ENCODE peak calls at places on chromosomes 2 and 18, in ten cellular contexts. C is adrenal gland, E is cardiac muscle cell, Z is hepatocyte, S is fibroblast of lung, R is tibial artery, X is body of pancreas, Q is colonic mucosa, B is stomach, H is tibial nerve. F is an unnamed sample.

GRCh38 chr18:35179906-35180305 is 60.9 kb upstream of the ZNF397 start:
- DNase-seq in C (no peak), E (no peak), Z (no peak), S (no peak), R (no peak), X (no peak), Q (no peak), B (no peak), H (no peak), F (no peak)

GRCh38 chr2:10834300-10834699 is 21.7 kb upstream of the PDIA6 start:
- DNase-seq in C (no peak), E (no peak), Z (no peak), S (no peak), R (no peak), X (no peak), Q (no peak), B (no peak), H (no peak), F (no peak)

GRCh38 chr2:26979761-26980160 is 9.3 kb downstream of the MAPRE3 start:
- DNase-seq in C (no peak), E (no peak), Z (no peak), S (no peak), R (no peak), X (peak; percentile 40), Q (no peak), B (no peak), H (no peak), F (no peak)

GRCh38 chr18:55048892-55049291 is 89.6 kb upstream of the CCDC68 start:
- DNase-seq in C (no peak), E (no peak), Z (no peak), S (peak; percentile 68), R (no peak), X (no peak), Q (no peak), B (no peak), H (no peak), F (no peak)

GRCh38 chr2:69138793-69139510 is 126.0 kb downstream of the ANTXR1 start:
- DNase-seq in C (peak; percentile 84), E (no peak), Z (peak; percentile 27), S (peak; percentile 83), R (peak; percentile 81), X (peak; percentile 4), Q (peak; percentile 65), B (no peak), H (no peak), F (peak; percentile 39)

GRCh38 chr2:104889261-104890091 is 35.6 kb downstream of the POU3F3 start:
- DNase-seq in C (no peak), E (no peak), Z (no peak), S (no peak), R (no peak), X (peak; percentile 7), Q (peak; percentile 88), B (no peak), H (no peak), F (no peak)

GRCh38 chr2:54836477-54836876 is 113.0 kb downstream of the EML6 start:
- DNase-seq in C (no peak), E (no peak), Z (no peak), S (no peak), R (no peak), X (no peak), Q (no peak), B (no peak), H (no peak), F (no peak)

GRCh38 chr2:133841905-133842304 is 273.6 kb upstream of the NCKAP5 start:
- DNase-seq in C (peak; percentile 35), E (no peak), Z (no peak), S (peak; percentile 76), R (no peak), X (peak; percentile 15), Q (no peak), B (no peak), H (no peak), F (peak; percentile 78)

GRCh38 chr2:241814571-241815476 is 5.8 kb downstream of the NEU4 start:
- DNase-seq in C (no peak), E (no peak), Z (no peak), S (no peak), R (peak; percentile 58), X (no peak), Q (no peak), B (no peak), H (peak; percentile 9), F (no peak)

GRCh38 chr18:49859006-49859359 is 45.6 kb upstream of the ACAA2 start:
- DNase-seq in C (no peak), E (no peak), Z (no peak), S (no peak), R (no peak), X (no peak), Q (peak; percentile 83), B (peak; percentile 78), H (no peak), F (no peak)

GRCh38 chr2:16958266-16958665 is 292.6 kb upstream of the CYRIA start:
- DNase-seq in C (no peak), E (no peak), Z (no peak), S (no peak), R (no peak), X (no peak), Q (no peak), B (no peak), H (no peak), F (no peak)

GRCh38 chr2:207054521-207054920 is 111.2 kb downstream of the KLF7 start:
- DNase-seq in C (no peak), E (no peak), Z (no peak), S (no peak), R (no peak), X (no peak), Q (no peak), B (no peak), H (no peak), F (no peak)

GRCh38 chr2:197102202-197102601 is 175.7 kb upstream of the PGAP1 start:
- DNase-seq in C (no peak), E (no peak), Z (no peak), S (no peak), R (no peak), X (no peak), Q (no peak), B (no peak), H (no peak), F (no peak)

GRCh38 chr2:525021-525420 is 152.2 kb downstream of the TMEM18 start:
- DNase-seq in C (no peak), E (no peak), Z (no peak), S (no peak), R (no peak), X (no peak), Q (no peak), B (no peak), H (no peak), F (no peak)

GRCh38 chr2:240235149-240235803 is 94.8 kb upstream of the OTOS start:
- DNase-seq in C (peak; percentile 23), E (no peak), Z (no peak), S (no peak), R (peak; percentile 66), X (no peak), Q (peak; percentile 14), B (no peak), H (no peak), F (no peak)

GRCh38 chr2:169933124-169933711 is 106.0 kb downstream of the UBR3 start:
- DNase-seq in C (no peak), E (peak; percentile 15), Z (peak; percentile 38), S (peak; percentile 62), R (no peak), X (no peak), Q (no peak), B (no peak), H (no peak), F (no peak)
- TF ChIP-seq CTCF in C (peak; percentile 76), E (peak; percentile 63), Z (peak; percentile 61), S (peak; percentile 57), R (peak; percentile 67), X (no peak), Q (peak; percentile 29), B (no peak), H (peak; percentile 50), F (peak; percentile 64)

GRCh38 chr2:74549685-74549971 is 4.1 kb downstream of the LOXL3 start:
- DNase-seq in C (no peak), E (no peak), Z (no peak), S (no peak), R (no peak), X (no peak), Q (no peak), B (no peak), H (no peak), F (no peak)
- H3K4me3 ChIP-seq in C (no peak overlapping the region), E (peak overlapping the region; percentile 44), Z (no peak overlapping the region), S (peak overlapping the region; percentile 61), R (peak overlapping the region; percentile 52), X (no peak overlapping the region), Q (peak overlapping the region; percentile 50), B (peak overlapping the region; percentile 63), H (peak overlapping the region; percentile 64), F (peak overlapping the region; percentile 42)

GRCh38 chr2:48343571-48344440 is 186.1 kb upstream of the STON1 start:
- DNase-seq in C (no peak), E (no peak), Z (peak; percentile 15), S (peak; percentile 88), R (no peak), X (no peak), Q (no peak), B (no peak), H (no peak), F (peak; percentile 33)

GRCh38 chr2:48344441-48344756 is 185.6 kb upstream of the STON1 start:
- DNase-seq in C (no peak), E (no peak), Z (no peak), S (no peak), R (no peak), X (no peak), Q (no peak), B (no peak), H (no peak), F (no peak)

GRCh38 chr2:48345176-48345575 is 184.8 kb upstream of the STON1 start:
- DNase-seq in C (no peak), E (no peak), Z (no peak), S (peak; percentile 59), R (no peak), X (no peak), Q (no peak), B (no peak), H (no peak), F (no peak)

GRCh38 chr2:48346124-48346536 is 183.8 kb upstream of the STON1 start:
- DNase-seq in C (peak; percentile 81), E (no peak), Z (peak; percentile 55), S (peak; percentile 92), R (peak; percentile 75), X (peak; percentile 33), Q (peak; percentile 35), B (no peak), H (no peak), F (peak; percentile 35)

GRCh38 chr2:48347712-48348111 is 182.2 kb upstream of the STON1 start:
- DNase-seq in C (no peak), E (no peak), Z (no peak), S (peak; percentile 39), R (no peak), X (no peak), Q (no peak), B (no peak), H (no peak), F (no peak)
- H3K36me3 ChIP-seq in C (no peaks in the 10 kb centered on the region), E (peaks cover 2% of the 10 kb centered on the region), Z (no peaks in the 10 kb centered on the region), S (no peaks in the 10 kb centered on the region), R (no peaks in the 10 kb centered on the region), X (no peaks in the 10 kb centered on the region), Q (no peaks in the 10 kb centered on the region), B (peaks cover 8% of the 10 kb centered on the region), H (no peaks in the 10 kb centered on the region), F (peaks cover 2% of the 10 kb centered on the region)

DNA sequence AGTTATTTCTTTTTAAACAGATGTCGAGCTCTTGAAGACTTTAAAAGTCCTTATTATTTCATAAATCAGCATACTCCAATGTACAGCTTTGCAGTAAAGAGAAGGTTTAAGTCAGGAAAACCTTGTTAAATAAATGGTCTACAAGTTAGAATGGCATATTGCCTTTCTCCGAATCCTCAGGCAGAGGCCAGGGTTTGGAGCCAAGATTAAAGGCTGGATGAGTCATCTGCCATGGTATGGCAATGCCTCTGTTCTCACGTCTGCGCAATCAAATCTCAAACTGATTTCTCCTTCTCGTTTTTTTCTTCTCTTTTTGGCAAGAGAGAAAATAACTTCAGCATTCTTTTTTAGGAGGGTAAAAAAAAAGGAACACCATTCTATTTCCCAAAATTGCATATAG is 5.6 kb upstream of the KCNJ3 start:
- DNase-seq in C (no peak), E (no peak), Z (peak; percentile 42), S (peak; percentile 2), R (peak; percentile 71), X (peak; percentile 62), Q (no peak), B (no peak), H (no peak), F (no peak)
- TF ChIP-seq CTCF in C (no peak), E (no peak), Z (no peak), S (no peak), R (no peak), X (no peak), Q (no peak), B (no peak), H (no peak), F (no peak)

F was measured in BJ.